ENCODE peak calls at places on chromosomes 2 and 18, in seven cellular contexts. F is NCI-H69, Z is neural progenitor cell, X is neural crest cell, J is EH, B is NCI-H748 treated with DMSO at 0.1 percent for 48 hours, M is GDM1. R is an unnamed sample.

GRCh38 chr2:104521247-104521646 is 332.7 kb upstream of the POU3F3 start:
- DNase-seq in F (peak), Z (peak), X (no peak), J (no peak), B (peak), M (no peak), R (no peak)

GRCh38 chr2:47559079-47559684 is 156.2 kb downstream of the MSH2 start:
- DNase-seq in F (peak), Z (peak), X (no peak), J (no peak), B (no peak), M (no peak), R (no peak)

GRCh38 chr2:65546406-65546805 is 114.0 kb upstream of the SPRED2 start:
- DNase-seq in F (no peak), Z (no peak), X (no peak), J (no peak), B (no peak), M (no peak), R (no peak)

GRCh38 chr2:217520361-217521010 is 482.3 kb downstream of the TNS1 start:
- DNase-seq in F (peak), Z (no peak), X (no peak), J (peak), B (no peak), M (no peak), R (no peak)

GRCh38 chr2:95799892-95800291 is 191.7 kb downstream of the ANKRD36C start:
- DNase-seq in F (no peak), Z (no peak), X (no peak), J (no peak), B (no peak), M (no peak), R (no peak)

GRCh38 chr2:10750610-10751009 is 29.2 kb downstream of the ATP6V1C2 start:
- DNase-seq in F (no peak), Z (no peak), X (no peak), J (peak), B (no peak), M (no peak), R (no peak)

GRCh38 chr2:51624995-51625394 is 593.1 kb upstream of the NRXN1 start:
- DNase-seq in F (peak), Z (no peak), X (no peak), J (no peak), B (no peak), M (no peak), R (no peak)

GRCh38 chr2:177538323-177538722 is 145.8 kb downstream of the AGPS start:
- DNase-seq in F (peak), Z (peak), X (no peak), J (no peak), B (no peak), M (no peak), R (no peak)

GRCh38 chr2:86335865-86336321 is 1.5 kb downstream of the REEP1 start:
- DNase-seq in F (peak), Z (peak), X (no peak), J (no peak), B (no peak), M (no peak), R (no peak)

GRCh38 chr2:189613650-189614420 is 33.2 kb upstream of the SLC40A1 start:
- DNase-seq in F (no peak), Z (no peak), X (no peak), J (peak), B (no peak), M (no peak), R (no peak)

GRCh38 chr2:117785740-117786139 is 28.8 kb upstream of the DDX18 start:
- DNase-seq in F (peak), Z (peak), X (peak), J (peak), B (peak), M (peak), R (no peak)

GRCh38 chr2:41878056-41878455 is 169.8 kb upstream of the PKDCC start:
- DNase-seq in F (peak), Z (no peak), X (no peak), J (no peak), B (no peak), M (no peak), R (no peak)

GRCh38 chr2:46979611-46980010 is 64.0 kb upstream of the MCFD2 start:
- DNase-seq in F (no peak), Z (no peak), X (no peak), J (no peak), B (no peak), M (peak), R (no peak)

GRCh38 chr2:195458936-195459335 is 198.1 kb upstream of the SLC39A10 start:
- DNase-seq in F (no peak), Z (no peak), X (no peak), J (peak), B (no peak), M (no peak), R (no peak)

GRCh38 chr2:112332123-112332696 is 56.8 kb downstream of the ZC3H6 start:
- DNase-seq in F (no peak), Z (no peak), X (no peak), J (no peak), B (no peak), M (no peak), R (no peak)

GRCh38 chr18:57299931-57300330 is 52.4 kb upstream of the ST8SIA3 start:
- DNase-seq in F (no peak), Z (no peak), X (no peak), J (no peak), B (no peak), M (no peak), R (no peak)

GRCh38 chr2:153986488-153987229 is 114.9 kb downstream of the GALNT13 start:
- DNase-seq in F (no peak), Z (peak), X (no peak), J (no peak), B (no peak), M (no peak), R (no peak)

GRCh38 chr2:240462073-240462703 is 26.7 kb downstream of the GPC1 start:
- DNase-seq in F (no peak), Z (no peak), X (no peak), J (no peak), B (no peak), M (no peak), R (no peak)

GRCh38 chr2:151808258-151809072 is 19.8 kb downstream of the ARL5A start:
- DNase-seq in F (peak), Z (peak), X (no peak), J (peak), B (no peak), M (no peak), R (no peak)

GRCh38 chr18:76619342-76620315 is 124.6 kb upstream of the ZNF516 start:
- DNase-seq in F (peak), Z (peak), X (peak), J (peak), B (no peak), M (no peak), R (no peak)

GRCh38 chr2:8636041-8636491 is 45.8 kb upstream of the ID2 start:
- DNase-seq in F (no peak), Z (peak), X (no peak), J (peak), B (no peak), M (no peak), R (no peak)

GRCh38 chr2:141065042-141065441 is 1065.8 kb downstream of the LRP1B start:
- DNase-seq in F (no peak), Z (no peak), X (no peak), J (no peak), B (no peak), M (no peak), R (no peak)

GRCh38 chr2:171404258-171404657 is 29.5 kb downstream of the METTL8 start:
- DNase-seq in F (no peak), Z (no peak), X (no peak), J (peak), B (no peak), M (no peak), R (no peak)

GRCh38 chr2:62706721-62707516 is 1.4 kb downstream of the EHBP1 start:
- DNase-seq in F (peak), Z (peak), X (no peak), J (no peak), B (peak), M (no peak), R (no peak)

GRCh38 chr2:18611184-18611583 is 21.8 kb upstream of the NT5C1B start:
- DNase-seq in F (peak), Z (no peak), X (no peak), J (peak), B (peak), M (no peak), R (no peak)

GRCh38 chr2:174610243-174610995 is 12.8 kb upstream of the WIPF1 start:
- DNase-seq in F (no peak), Z (no peak), X (no peak), J (peak), B (no peak), M (no peak), R (no peak)

GRCh38 chr2:182541268-182541667 is 114.4 kb upstream of the PDE1A start:
- DNase-seq in F (no peak), Z (no peak), X (no peak), J (no peak), B (no peak), M (peak), R (no peak)

GRCh38 chr2:138474093-138474834 is 27.3 kb upstream of the SPOPL start:
- DNase-seq in F (peak), Z (no peak), X (no peak), J (no peak), B (no peak), M (no peak), R (no peak)

GRCh38 chr18:24544141-24544498 is 83.7 kb downstream of the HRH4 start:
- DNase-seq in F (peak), Z (peak), X (no peak), J (peak), B (peak), M (no peak), R (no peak)

GRCh38 chr2:8661736-8662135 is 20.1 kb upstream of the ID2 start:
- DNase-seq in F (no peak), Z (no peak), X (no peak), J (peak), B (no peak), M (no peak), R (no peak)

GRCh38 chr2:55718165-55719008 is 24.7 kb upstream of the PNPT1 start:
- DNase-seq in F (peak), Z (peak), X (peak), J (peak), B (peak), M (no peak), R (no peak)

GRCh38 chr18:48967545-48967944 is 16.8 kb upstream of the SMAD7 start:
- DNase-seq in F (no peak), Z (no peak), X (no peak), J (no peak), B (no peak), M (no peak), R (no peak)

GRCh38 chr2:160005476-160005875 is 56.9 kb downstream of the PLA2R1 start:
- DNase-seq in F (no peak), Z (no peak), X (no peak), J (no peak), B (no peak), M (no peak), R (no peak)

GRCh38 chr2:169452080-169452479 is 27.2 kb upstream of the BBS5 start:
- DNase-seq in F (peak), Z (peak), X (no peak), J (peak), B (peak), M (no peak), R (no peak)

GRCh38 chr2:235413084-235413483 is 80.8 kb upstream of the AGAP1 start:
- DNase-seq in F (no peak), Z (no peak), X (no peak), J (no peak), B (no peak), M (no peak), R (no peak)

GRCh38 chr2:156317631-156318030 is 14.9 kb downstream of the NR4A2 start:
- DNase-seq in F (no peak), Z (no peak), X (no peak), J (no peak), B (no peak), M (no peak), R (no peak)